ENCODE peak calls at places on chromosomes 3 and 15, in five cellular contexts. One of them, this sample, is unnamed.
A peak's percentile ranks its signal among the peaks of the same experiment; 100 is the strongest.

GRCh38 chr3:2099779-2100191 is 1.1 kb downstream of the CNTN4 start:
- DNase-seq in activated CD4-positive, alpha-beta memory T cell treated with anti-CD3 and anti-CD28 coated beads for 36 hours: no peak
- DNase-seq in Calu3: no peak
- DNase-seq in KG1: no peak
- DNase-seq in mesothelial cell of epicardium: no peak
- DNase-seq in this sample: no peak

GRCh38 chr3:58244186-58244585 is 6.6 kb downstream of the ABHD6 start:
- DNase-seq in activated CD4-positive, alpha-beta memory T cell treated with anti-CD3 and anti-CD28 coated beads for 36 hours: no peak
- DNase-seq in Calu3: no peak
- DNase-seq in KG1: no peak
- DNase-seq in mesothelial cell of epicardium: no peak
- DNase-seq in this sample: no peak

GRCh38 chr3:69740103-69741021 is 1.1 kb downstream of the MITF start:
- DNase-seq in activated CD4-positive, alpha-beta memory T cell treated with anti-CD3 and anti-CD28 coated beads for 36 hours: no peak
- DNase-seq in Calu3: peak; percentile 81
- DNase-seq in KG1: no peak
- DNase-seq in mesothelial cell of epicardium: no peak
- DNase-seq in this sample: no peak

GRCh38 chr3:14786369-14786768 is 32.4 kb upstream of the FGD5 start:
- DNase-seq in activated CD4-positive, alpha-beta memory T cell treated with anti-CD3 and anti-CD28 coated beads for 36 hours: no peak
- DNase-seq in Calu3: no peak
- DNase-seq in KG1: no peak
- DNase-seq in mesothelial cell of epicardium: no peak
- DNase-seq in this sample: no peak

GRCh38 chr15:69167218-69167842 is 6.9 kb downstream of the GLCE start:
- DNase-seq in activated CD4-positive, alpha-beta memory T cell treated with anti-CD3 and anti-CD28 coated beads for 36 hours: no peak
- DNase-seq in Calu3: no peak
- DNase-seq in KG1: no peak
- DNase-seq in mesothelial cell of epicardium: no peak
- DNase-seq in this sample: no peak

GRCh38 chr15:64681424-64682024 is 93.9 kb downstream of the RBPMS2 start:
- DNase-seq in activated CD4-positive, alpha-beta memory T cell treated with anti-CD3 and anti-CD28 coated beads for 36 hours: peak; percentile 20
- DNase-seq in Calu3: peak; percentile 71
- DNase-seq in KG1: no peak
- DNase-seq in mesothelial cell of epicardium: no peak
- DNase-seq in this sample: no peak

GRCh38 chr15:76829939-76830338 is 75.2 kb downstream of the SCAPER start:
- DNase-seq in activated CD4-positive, alpha-beta memory T cell treated with anti-CD3 and anti-CD28 coated beads for 36 hours: no peak
- DNase-seq in Calu3: no peak
- DNase-seq in KG1: no peak
- DNase-seq in mesothelial cell of epicardium: no peak
- DNase-seq in this sample: no peak

GRCh38 chr3:65265942-65266341 is 578.1 kb upstream of the ADAMTS9 start:
- DNase-seq in activated CD4-positive, alpha-beta memory T cell treated with anti-CD3 and anti-CD28 coated beads for 36 hours: no peak
- DNase-seq in Calu3: no peak
- DNase-seq in KG1: no peak
- DNase-seq in mesothelial cell of epicardium: no peak
- DNase-seq in this sample: no peak

GRCh38 chr15:43943511-43943910 is 116.7 kb downstream of the WDR76 start:
- DNase-seq in activated CD4-positive, alpha-beta memory T cell treated with anti-CD3 and anti-CD28 coated beads for 36 hours: no peak
- DNase-seq in Calu3: no peak
- DNase-seq in KG1: no peak
- DNase-seq in mesothelial cell of epicardium: no peak
- DNase-seq in this sample: no peak

GRCh38 chr3:167813169-167814123 is 77.9 kb downstream of the SERPINI1 start:
- DNase-seq in activated CD4-positive, alpha-beta memory T cell treated with anti-CD3 and anti-CD28 coated beads for 36 hours: no peak
- DNase-seq in Calu3: no peak
- DNase-seq in KG1: no peak
- DNase-seq in mesothelial cell of epicardium: no peak
- DNase-seq in this sample: no peak

GRCh38 chr3:115151921-115152320 is 4.8 kb upstream of the ZBTB20 start:
- DNase-seq in activated CD4-positive, alpha-beta memory T cell treated with anti-CD3 and anti-CD28 coated beads for 36 hours: no peak
- DNase-seq in Calu3: no peak
- DNase-seq in KG1: no peak
- DNase-seq in mesothelial cell of epicardium: no peak
- DNase-seq in this sample: no peak

GRCh38 chr15:38111070-38111469 is 141.6 kb upstream of the SPRED1 start:
- DNase-seq in activated CD4-positive, alpha-beta memory T cell treated with anti-CD3 and anti-CD28 coated beads for 36 hours: no peak
- DNase-seq in Calu3: no peak
- DNase-seq in KG1: no peak
- DNase-seq in mesothelial cell of epicardium: no peak
- DNase-seq in this sample: no peak

GRCh38 chr3:14823910-14824629 is 5.3 kb downstream of the FGD5 start:
- DNase-seq in activated CD4-positive, alpha-beta memory T cell treated with anti-CD3 and anti-CD28 coated beads for 36 hours: no peak
- DNase-seq in Calu3: no peak
- DNase-seq in KG1: no peak
- DNase-seq in mesothelial cell of epicardium: no peak
- DNase-seq in this sample: no peak

GRCh38 chr3:85170646-85171045 is 211.9 kb downstream of the CADM2 start:
- DNase-seq in activated CD4-positive, alpha-beta memory T cell treated with anti-CD3 and anti-CD28 coated beads for 36 hours: no peak
- DNase-seq in Calu3: no peak
- DNase-seq in KG1: no peak
- DNase-seq in mesothelial cell of epicardium: no peak
- DNase-seq in this sample: no peak

GRCh38 chr3:71360694-71361093 is 222.8 kb downstream of the FOXP1 start:
- DNase-seq in activated CD4-positive, alpha-beta memory T cell treated with anti-CD3 and anti-CD28 coated beads for 36 hours: peak; percentile 52
- DNase-seq in Calu3: no peak
- DNase-seq in KG1: no peak
- DNase-seq in mesothelial cell of epicardium: no peak
- DNase-seq in this sample: no peak

GRCh38 chr15:87816016-87816415 is 440.5 kb downstream of the NTRK3 start:
- DNase-seq in activated CD4-positive, alpha-beta memory T cell treated with anti-CD3 and anti-CD28 coated beads for 36 hours: no peak
- DNase-seq in Calu3: no peak
- DNase-seq in KG1: no peak
- DNase-seq in mesothelial cell of epicardium: no peak
- DNase-seq in this sample: no peak

GRCh38 chr3:23159929-23160328 is 43.2 kb upstream of the UBE2E2 start:
- DNase-seq in activated CD4-positive, alpha-beta memory T cell treated with anti-CD3 and anti-CD28 coated beads for 36 hours: no peak
- DNase-seq in Calu3: no peak
- DNase-seq in KG1: no peak
- DNase-seq in mesothelial cell of epicardium: no peak
- DNase-seq in this sample: no peak

GRCh38 chr15:52164631-52165265 is 26.4 kb downstream of the GNB5 start:
- DNase-seq in activated CD4-positive, alpha-beta memory T cell treated with anti-CD3 and anti-CD28 coated beads for 36 hours: no peak
- DNase-seq in Calu3: no peak
- DNase-seq in KG1: no peak
- DNase-seq in mesothelial cell of epicardium: no peak
- DNase-seq in this sample: no peak

GRCh38 chr15:29196306-29196705 is 73.3 kb downstream of the NSMCE3 start:
- DNase-seq in activated CD4-positive, alpha-beta memory T cell treated with anti-CD3 and anti-CD28 coated beads for 36 hours: no peak
- DNase-seq in Calu3: no peak
- DNase-seq in KG1: no peak
- DNase-seq in mesothelial cell of epicardium: no peak
- DNase-seq in this sample: no peak

GRCh38 chr3:72329354-72329753 is 518.9 kb downstream of the SHQ1 start:
- DNase-seq in activated CD4-positive, alpha-beta memory T cell treated with anti-CD3 and anti-CD28 coated beads for 36 hours: no peak
- DNase-seq in Calu3: no peak
- DNase-seq in KG1: no peak
- DNase-seq in mesothelial cell of epicardium: no peak
- DNase-seq in this sample: no peak

GRCh38 chr3:170644711-170645110 is 58.8 kb upstream of the SLC7A14 start:
- DNase-seq in activated CD4-positive, alpha-beta memory T cell treated with anti-CD3 and anti-CD28 coated beads for 36 hours: no peak
- DNase-seq in Calu3: no peak
- DNase-seq in KG1: no peak
- DNase-seq in mesothelial cell of epicardium: no peak
- DNase-seq in this sample: no peak